ENCODE peak calls at places on chromosomes 11 and 22, in ten cellular contexts. W is mucosa of descending colon, Y is IMR-90, K is fibroblast of mammary gland, S is Calu3, O is fibroblast of lung, B is heart right ventricle, G is esophagus squamous epithelium, E is nephron progenitor cell, M is lung. H is an unnamed sample.

GRCh38 chr11:47591764-47592163 is 2.4 kb downstream of the C1QTNF4 start:
- DNase-seq in K (no peak), M (no peak), Y (no peak), G (no peak), E (peak), W (no peak), S (no peak), O (no peak), B (no peak), H (no peak)

GRCh38 chr11:125452125-125452470 is 44.0 kb downstream of the FEZ1 start:
- DNase-seq in G (no peak), Y (no peak), S (no peak), O (no peak), K (no peak), B (no peak), W (no peak), E (no peak), M (no peak), H (no peak)

GRCh38 chr11:118834428-118835028 is 43.6 kb upstream of the DDX6 start:
- DNase-seq in M (no peak), E (no peak), G (no peak), W (no peak), O (peak), K (peak), S (no peak), Y (peak), B (no peak), H (no peak)

GRCh38 chr11:94895971-94896370 is 77.4 kb downstream of the CWC15 start:
- DNase-seq in M (no peak), E (no peak), K (peak), S (no peak), O (peak), G (no peak), Y (peak), W (no peak), B (no peak), H (no peak)

GRCh38 chr11:41437006-41437405 is 22.4 kb downstream of the LRRC4C start:
- DNase-seq in K (no peak), G (no peak), Y (no peak), O (no peak), S (no peak), W (no peak), E (no peak), M (no peak), B (no peak), H (no peak)

GRCh38 chr11:61688368-61689163 is 8.4 kb downstream of the DAGLA start:
- DNase-seq in E (no peak), O (peak), M (peak), B (peak), G (no peak), Y (no peak), K (peak), W (peak), S (no peak), H (no peak)

GRCh38 chr22:22408269-22408668 is 100.3 kb downstream of the ZNF280B start:
- DNase-seq in O (no peak), S (no peak), B (no peak), M (no peak), W (no peak), G (no peak), E (no peak), Y (no peak), K (no peak), H (no peak)

GRCh38 chr22:36384766-36385400 is 2.9 kb downstream of the MYH9 start:
- DNase-seq in S (no peak), G (no peak), B (no peak), E (peak), W (no peak), Y (no peak), M (no peak), K (no peak), O (peak), H (peak)

GRCh38 chr11:83272627-83273026 is 13.5 kb downstream of the CCDC90B start:
- DNase-seq in M (no peak), G (no peak), S (no peak), B (no peak), O (peak), K (peak), W (no peak), Y (peak), E (no peak), H (no peak)

GRCh38 chr22:37396488-37397084 is 30.7 kb downstream of the ELFN2 start:
- DNase-seq in B (no peak), E (no peak), O (no peak), M (no peak), G (no peak), S (no peak), W (no peak), Y (no peak), K (no peak), H (no peak)

GRCh38 chr11:126611438-126611837 is 256.0 kb downstream of the ST3GAL4 start:
- DNase-seq in Y (no peak), S (no peak), K (no peak), G (no peak), W (no peak), O (no peak), E (no peak), M (no peak), B (no peak), H (no peak)

GRCh38 chr11:126156814-126157213 is 54.6 kb downstream of the RPUSD4 start:
- DNase-seq in S (no peak), M (no peak), B (no peak), Y (no peak), W (no peak), E (no peak), K (no peak), G (no peak), O (no peak), H (no peak)

GRCh38 chr22:29251981-29252978 is 15.5 kb downstream of the RHBDD3 start:
- DNase-seq in S (no peak), E (no peak), W (no peak), K (no peak), M (no peak), O (no peak), B (no peak), G (no peak), Y (no peak), H (no peak)

GRCh38 chr11:20406484-20406883 is 19.0 kb downstream of the PRMT3 start:
- DNase-seq in B (no peak), O (no peak), M (no peak), G (no peak), S (no peak), E (no peak), W (no peak), Y (no peak), K (no peak), H (no peak)

GRCh38 chr22:43273902-43274484 is 69.2 kb downstream of the SCUBE1 start:
- DNase-seq in G (no peak), O (peak), M (peak), B (peak), K (peak), S (peak), Y (peak), E (peak), W (no peak), H (peak)

GRCh38 chr22:43270949-43271348 is 72.2 kb downstream of the SCUBE1 start:
- DNase-seq in B (no peak), E (no peak), Y (no peak), S (no peak), O (no peak), G (no peak), M (no peak), K (no peak), W (no peak), H (no peak)

GRCh38 chr22:43274595-43275240 is 68.5 kb downstream of the SCUBE1 start:
- DNase-seq in O (no peak), G (no peak), Y (no peak), S (no peak), K (no peak), M (no peak), E (no peak), B (no peak), W (no peak), H (no peak)

GRCh38 chr22:43272301-43272700 is 70.9 kb downstream of the SCUBE1 start:
- DNase-seq in B (no peak), W (no peak), E (no peak), G (no peak), K (no peak), S (no peak), Y (peak), M (peak), O (no peak), H (no peak)

GRCh38 chr22:43272869-43273318 is 70.3 kb downstream of the SCUBE1 start:
- DNase-seq in M (no peak), E (no peak), Y (no peak), K (no peak), G (no peak), W (no peak), B (no peak), O (no peak), S (no peak), H (no peak)
- TF ChIP-seq CTCF in M (no peak), E (no peak), Y (no peak), K (no peak), G (no peak), W (no peak), B (no peak), O (no peak), S (no peak), H (no peak)

DNA sequence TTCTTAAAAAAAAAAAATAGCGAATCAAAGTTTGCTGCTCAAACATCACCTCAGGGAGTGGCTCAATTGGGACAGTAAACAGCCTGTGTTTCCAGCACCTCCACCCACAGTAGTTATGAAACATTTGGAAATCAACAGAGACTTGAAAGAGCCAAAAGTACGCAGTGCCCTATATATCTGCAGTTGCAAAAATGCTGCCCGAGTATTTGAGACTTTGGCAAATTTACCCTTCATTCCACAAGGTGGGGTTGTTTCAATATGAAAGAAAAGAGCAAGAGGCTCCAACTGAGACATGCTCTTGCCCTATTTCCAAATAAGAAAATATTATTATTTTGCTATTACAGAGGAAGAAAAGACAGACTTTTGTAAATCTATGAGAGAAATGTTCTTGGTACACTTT is 851.1 kb upstream of the RAG2 start:
- DNase-seq in Y (peak), W (no peak), O (peak), G (no peak), E (no peak), M (no peak), S (peak), K (peak), B (no peak), H (no peak)
- TF ChIP-seq CTCF in Y (peak), W (no peak), O (peak), G (no peak), E (peak), M (no peak), S (peak), K (peak), B (peak), H (peak)

GRCh38 chr11:96051820-96052219 is 127.9 kb upstream of the MTMR2 start:
- DNase-seq in K (no peak), B (no peak), W (no peak), O (no peak), M (no peak), Y (no peak), E (no peak), G (no peak), S (no peak), H (no peak)

GRCh38 chr11:96054870-96055705 is 131.2 kb upstream of the MTMR2 start:
- DNase-seq in G (no peak), W (no peak), S (no peak), E (no peak), Y (peak), K (peak), B (no peak), M (no peak), O (peak), H (peak)

GRCh38 chr11:96050435-96051182 is 126.7 kb upstream of the MTMR2 start:
- DNase-seq in O (peak), G (no peak), K (peak), Y (peak), S (peak), E (no peak), B (no peak), M (no peak), W (no peak), H (no peak)

GRCh38 chr11:96055706-96056387 is 131.9 kb upstream of the MTMR2 start:
- DNase-seq in K (peak), S (peak), O (peak), E (no peak), B (no peak), W (no peak), Y (peak), G (no peak), M (no peak), H (no peak)

DNA sequence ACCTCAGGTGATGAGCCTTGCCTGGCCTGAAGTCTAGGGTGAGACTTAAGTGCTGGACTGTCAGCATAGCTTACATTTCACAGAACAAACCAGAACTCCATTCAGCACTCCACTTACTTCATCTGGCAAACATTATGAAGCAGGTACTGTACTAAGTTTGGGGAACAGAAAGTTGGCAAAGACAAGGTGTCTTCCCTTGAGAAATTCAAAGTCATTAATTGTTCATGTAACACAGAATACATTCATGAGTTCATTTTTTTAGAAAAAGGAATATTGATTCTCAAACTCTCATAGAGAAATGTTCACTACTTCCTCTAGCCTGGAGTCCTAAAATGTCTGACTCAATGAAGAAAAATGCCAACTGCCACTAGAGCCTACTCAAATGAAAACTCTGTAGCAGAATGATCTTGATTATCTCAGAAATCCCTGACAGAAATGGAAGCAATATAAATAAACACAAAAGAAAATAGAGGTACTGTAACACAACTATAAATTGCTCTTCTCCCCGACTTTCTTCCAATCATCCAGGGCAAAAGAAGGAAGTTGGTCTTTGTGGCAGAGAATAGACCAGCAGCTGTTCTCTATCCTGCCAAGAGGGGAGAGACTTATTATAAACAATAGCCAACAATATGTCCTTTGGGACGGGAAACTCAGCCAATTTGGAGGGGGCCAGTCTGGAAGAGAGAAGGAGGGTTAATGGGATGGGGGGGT is 129.2 kb upstream of the MTMR2 start:
- DNase-seq in E (no peak), B (peak), K (no peak), G (no peak), O (peak), Y (peak), S (no peak), W (no peak), M (no peak), H (no peak)
- TF ChIP-seq CTCF in E (no peak), B (no peak), K (no peak), G (no peak), O (no peak), Y (no peak), S (no peak), W (no peak), M (no peak), H (no peak)

GRCh38 chr22:35347462-35347861 is 33.4 kb upstream of the HMOX1 start:
- DNase-seq in M (no peak), O (no peak), Y (no peak), W (no peak), K (no peak), G (no peak), B (no peak), E (no peak), S (no peak), H (no peak)

GRCh38 chr22:35344956-35345690 is 35.8 kb upstream of the HMOX1 start:
- DNase-seq in M (no peak), W (no peak), O (no peak), K (no peak), G (no peak), E (no peak), B (no peak), Y (no peak), S (no peak), H (no peak)

GRCh38 chr22:35346596-35347220 is 34.2 kb upstream of the HMOX1 start:
- DNase-seq in S (no peak), K (no peak), G (no peak), Y (no peak), O (no peak), W (no peak), M (no peak), E (no peak), B (no peak), H (no peak)

GRCh38 chr22:35343664-35344550 is 37.0 kb upstream of the HMOX1 start:
- DNase-seq in M (no peak), G (no peak), W (no peak), Y (no peak), O (no peak), B (no peak), E (no peak), K (no peak), S (no peak), H (no peak)

GRCh38 chr22:35345808-35346505 is 34.9 kb upstream of the HMOX1 start:
- DNase-seq in B (no peak), Y (no peak), W (no peak), M (no peak), K (no peak), O (no peak), S (no peak), G (no peak), E (no peak), H (no peak)
- TF ChIP-seq CTCF in B (no peak), Y (no peak), W (no peak), M (no peak), K (no peak), O (no peak), S (no peak), G (no peak), E (no peak), H (no peak)

GRCh38 chr22:46635756-46636155 is 15.6 kb downstream of the GRAMD4 start:
- DNase-seq in B (no peak), Y (no peak), M (no peak), E (peak), G (no peak), W (no peak), K (no peak), O (no peak), S (no peak), H (no peak)
- TF ChIP-seq CTCF in B (peak), Y (no peak), M (no peak), E (no peak), G (no peak), W (no peak), K (no peak), O (no peak), S (no peak), H (peak)

H was measured in neural crest cell.